ENCODE peak calls at places on chromosomes 13 and 19, in eight cellular contexts. F, I, C, T, O, B, V and D are unnamed samples.

GRCh38 chr13:113489171-113489548 is 1.4 kb downstream of the DCUN1D2 start:
- DNase-seq in F (no peak), I (no peak), C (no peak), T (no peak), O (no peak), B (no peak), V (peak), D (no peak)

GRCh38 chr13:96796234-96796633 is 198.0 kb downstream of the OXGR1 start:
- DNase-seq in F (no peak), I (no peak), C (no peak), T (no peak), O (no peak), B (no peak), V (no peak), D (no peak)

GRCh38 chr19:8028951-8029491 is 23.5 kb upstream of the CCL25 start:
- DNase-seq in F (peak), I (no peak), C (peak), T (no peak), O (no peak), B (no peak), V (peak), D (no peak)

GRCh38 chr19:19540707-19541515 is 2.8 kb downstream of the CILP2 start:
- DNase-seq in F (peak), I (no peak), C (peak), T (peak), O (peak), B (no peak), V (peak), D (no peak)

GRCh38 chr19:1513492-1514294 is 874 bp upstream of the ADAMTSL5 start:
- DNase-seq in F (no peak), I (no peak), C (peak), T (no peak), O (peak), B (no peak), V (peak), D (no peak)

GRCh38 chr13:62122434-62122833 is 706.8 kb upstream of the PCDH20 start:
- DNase-seq in F (no peak), I (no peak), C (no peak), T (no peak), O (no peak), B (no peak), V (no peak), D (no peak)

GRCh38 chr19:33804021-33804799 is 7.5 kb downstream of the KCTD15 start:
- DNase-seq in F (no peak), I (peak), C (peak), T (peak), O (no peak), B (no peak), V (no peak), D (no peak)

GRCh38 chr13:33194820-33195692 is 90.5 kb downstream of the STARD13 start:
- DNase-seq in F (no peak), I (no peak), C (no peak), T (no peak), O (no peak), B (peak), V (no peak), D (no peak)

GRCh38 chr13:82758056-82758455 is 1124.2 kb downstream of the SLITRK1 start:
- DNase-seq in F (no peak), I (no peak), C (peak), T (no peak), O (no peak), B (no peak), V (peak), D (no peak)

GRCh38 chr19:3844596-3844995 is 24.2 kb downstream of the ZFR2 start:
- DNase-seq in F (no peak), I (no peak), C (peak), T (no peak), O (no peak), B (no peak), V (no peak), D (no peak)

GRCh38 chr13:27300941-27301586 is 30.4 kb downstream of the RASL11A start:
- DNase-seq in F (no peak), I (no peak), C (no peak), T (no peak), O (no peak), B (no peak), V (no peak), D (no peak)

GRCh38 chr19:53670345-53670744 is 38.5 kb downstream of the DPRX start:
- DNase-seq in F (no peak), I (no peak), C (no peak), T (no peak), O (no peak), B (no peak), V (peak), D (no peak)

GRCh38 chr19:29587518-29587986 is 18.5 kb upstream of the POP4 start:
- DNase-seq in F (no peak), I (no peak), C (no peak), T (no peak), O (peak), B (no peak), V (no peak), D (no peak)